ENCODE peak calls at places on chromosomes 11 and 22, in ten cellular contexts. One of them, this sample, is unnamed.

GRCh38 chr11:103448966-103449365 is 339.7 kb downstream of the DYNC2H1 start:
- DNase-seq in spleen: no peak
- DNase-seq in IMR-90: no peak
- DNase-seq in vagina: no peak
- DNase-seq in AG04449: no peak
- DNase-seq in glutamatergic neuron: no peak
- DNase-seq in breast epithelium: no peak
- DNase-seq in retinal pigment epithelial cell: no peak
- DNase-seq in upper lobe of right lung: no peak
- DNase-seq in astrocyte of the spinal cord: no peak
- DNase-seq in this sample: no peak

GRCh38 chr11:36218283-36218921 is 70.8 kb downstream of the COMMD9 start:
- DNase-seq in spleen: no peak
- DNase-seq in IMR-90: no peak
- DNase-seq in vagina: no peak
- DNase-seq in AG04449: no peak
- DNase-seq in glutamatergic neuron: no peak
- DNase-seq in breast epithelium: no peak
- DNase-seq in retinal pigment epithelial cell: no peak
- DNase-seq in upper lobe of right lung: no peak
- DNase-seq in astrocyte of the spinal cord: no peak
- DNase-seq in this sample: no peak

GRCh38 chr22:18114495-18114894 is 3.9 kb downstream of the TUBA8 start:
- DNase-seq in spleen: peak
- DNase-seq in IMR-90: no peak
- DNase-seq in vagina: no peak
- DNase-seq in AG04449: no peak
- DNase-seq in glutamatergic neuron: no peak
- DNase-seq in breast epithelium: no peak
- DNase-seq in retinal pigment epithelial cell: no peak
- DNase-seq in upper lobe of right lung: no peak
- DNase-seq in astrocyte of the spinal cord: no peak
- DNase-seq in this sample: no peak

GRCh38 chr11:35009191-35009940 is 92.9 kb downstream of the PDHX start:
- DNase-seq in spleen: no peak
- DNase-seq in IMR-90: peak
- DNase-seq in vagina: no peak
- DNase-seq in AG04449: no peak
- DNase-seq in glutamatergic neuron: no peak
- DNase-seq in breast epithelium: no peak
- DNase-seq in retinal pigment epithelial cell: no peak
- DNase-seq in upper lobe of right lung: no peak
- DNase-seq in astrocyte of the spinal cord: peak
- DNase-seq in this sample: no peak

GRCh38 chr22:30866811-30867271 is 101.7 kb downstream of the MORC2 start:
- DNase-seq in spleen: no peak
- DNase-seq in IMR-90: no peak
- DNase-seq in vagina: no peak
- DNase-seq in AG04449: no peak
- DNase-seq in glutamatergic neuron: no peak
- DNase-seq in breast epithelium: peak
- DNase-seq in retinal pigment epithelial cell: no peak
- DNase-seq in upper lobe of right lung: peak
- DNase-seq in astrocyte of the spinal cord: no peak
- DNase-seq in this sample: no peak

GRCh38 chr11:111324277-111324720 is 26.0 kb downstream of the POU2AF3 start:
- DNase-seq in spleen: no peak
- DNase-seq in IMR-90: peak
- DNase-seq in vagina: no peak
- DNase-seq in AG04449: no peak
- DNase-seq in glutamatergic neuron: no peak
- DNase-seq in breast epithelium: no peak
- DNase-seq in retinal pigment epithelial cell: no peak
- DNase-seq in upper lobe of right lung: no peak
- DNase-seq in astrocyte of the spinal cord: peak
- DNase-seq in this sample: no peak

GRCh38 chr11:2562181-2562581 is 117.4 kb downstream of the KCNQ1 start:
- DNase-seq in spleen: peak
- DNase-seq in IMR-90: no peak
- DNase-seq in vagina: no peak
- DNase-seq in AG04449: no peak
- DNase-seq in glutamatergic neuron: peak
- DNase-seq in breast epithelium: no peak
- DNase-seq in retinal pigment epithelial cell: no peak
- DNase-seq in upper lobe of right lung: peak
- DNase-seq in astrocyte of the spinal cord: no peak
- DNase-seq in this sample: peak

GRCh38 chr11:122085264-122085663 is 30.8 kb downstream of the BLID start:
- DNase-seq in spleen: no peak
- DNase-seq in IMR-90: peak
- DNase-seq in vagina: no peak
- DNase-seq in AG04449: peak
- DNase-seq in glutamatergic neuron: no peak
- DNase-seq in breast epithelium: no peak
- DNase-seq in retinal pigment epithelial cell: peak
- DNase-seq in upper lobe of right lung: no peak
- DNase-seq in astrocyte of the spinal cord: peak
- DNase-seq in this sample: no peak

DNA sequence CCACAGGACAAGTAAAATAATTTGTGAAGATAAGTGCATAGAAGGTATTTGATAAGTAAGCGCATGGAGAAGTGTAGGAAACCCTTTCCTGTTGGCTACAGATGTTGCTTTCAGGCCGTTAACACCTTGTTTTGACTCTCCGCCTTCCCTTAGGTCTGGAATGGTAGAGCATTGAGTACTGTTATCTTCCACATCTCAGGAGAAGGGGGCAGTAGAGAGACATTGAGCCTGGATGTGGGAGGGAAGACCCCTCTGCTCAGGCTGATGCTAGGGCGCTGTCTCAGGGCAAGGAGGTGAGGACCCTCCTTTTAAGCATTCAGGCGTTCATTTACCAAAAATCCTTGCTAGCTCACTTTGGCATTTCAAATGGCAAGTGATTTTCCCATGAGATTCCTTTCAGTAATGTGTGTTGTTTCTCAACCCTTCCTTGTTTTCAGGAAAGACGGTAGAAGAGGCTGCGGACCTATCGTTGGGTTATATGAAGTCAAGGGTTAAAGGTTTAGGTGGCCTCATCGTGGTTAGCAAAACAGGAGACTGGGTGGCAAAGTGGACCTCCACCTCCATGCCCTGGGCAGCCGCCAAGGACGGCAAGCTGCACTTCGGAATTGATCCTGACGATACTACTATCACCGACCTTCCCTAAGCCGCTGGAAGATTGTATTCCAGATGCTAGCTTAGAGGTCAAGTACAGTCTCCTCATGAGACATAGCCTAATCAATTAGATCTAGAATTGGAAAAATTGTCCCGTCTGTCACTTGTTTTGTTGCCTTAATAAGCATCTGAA is 27.0 kb upstream of the SCGB1A1 start:
- DNase-seq in spleen: peak
- DNase-seq in IMR-90: no peak
- DNase-seq in vagina: no peak
- DNase-seq in AG04449: no peak
- DNase-seq in glutamatergic neuron: no peak
- DNase-seq in breast epithelium: no peak
- DNase-seq in retinal pigment epithelial cell: no peak
- DNase-seq in upper lobe of right lung: peak
- DNase-seq in astrocyte of the spinal cord: no peak
- DNase-seq in this sample: no peak
- TF ChIP-seq CTCF in spleen: no peak
- TF ChIP-seq CTCF in IMR-90: peak
- TF ChIP-seq CTCF in vagina: no peak
- TF ChIP-seq CTCF in AG04449: peak
- TF ChIP-seq CTCF in glutamatergic neuron: no peak
- TF ChIP-seq CTCF in breast epithelium: no peak
- TF ChIP-seq CTCF in retinal pigment epithelial cell: no peak
- TF ChIP-seq CTCF in upper lobe of right lung: no peak
- TF ChIP-seq CTCF in astrocyte of the spinal cord: peak
- TF ChIP-seq CTCF in this sample: no peak

GRCh38 chr11:94314064-94314463 is 9.7 kb downstream of the IZUMO1R start:
- DNase-seq in spleen: no peak
- DNase-seq in IMR-90: no peak
- DNase-seq in vagina: no peak
- DNase-seq in AG04449: no peak
- DNase-seq in glutamatergic neuron: no peak
- DNase-seq in breast epithelium: no peak
- DNase-seq in retinal pigment epithelial cell: no peak
- DNase-seq in upper lobe of right lung: no peak
- DNase-seq in astrocyte of the spinal cord: no peak
- DNase-seq in this sample: no peak
- TF ChIP-seq CTCF in spleen: no peak
- TF ChIP-seq CTCF in IMR-90: no peak
- TF ChIP-seq CTCF in vagina: no peak
- TF ChIP-seq CTCF in AG04449: no peak
- TF ChIP-seq CTCF in glutamatergic neuron: no peak
- TF ChIP-seq CTCF in breast epithelium: no peak
- TF ChIP-seq CTCF in retinal pigment epithelial cell: no peak
- TF ChIP-seq CTCF in upper lobe of right lung: no peak
- TF ChIP-seq CTCF in astrocyte of the spinal cord: no peak
- TF ChIP-seq CTCF in this sample: no peak

GRCh38 chr22:47102648-47103047 is 340.2 kb downstream of the TBC1D22A start:
- DNase-seq in spleen: no peak
- DNase-seq in IMR-90: peak
- DNase-seq in vagina: peak
- DNase-seq in AG04449: no peak
- DNase-seq in glutamatergic neuron: no peak
- DNase-seq in breast epithelium: no peak
- DNase-seq in retinal pigment epithelial cell: no peak
- DNase-seq in upper lobe of right lung: no peak
- DNase-seq in astrocyte of the spinal cord: no peak
- DNase-seq in this sample: no peak

GRCh38 chr22:47107431-47107830 is 345.0 kb downstream of the TBC1D22A start:
- DNase-seq in spleen: no peak
- DNase-seq in IMR-90: peak
- DNase-seq in vagina: no peak
- DNase-seq in AG04449: peak
- DNase-seq in glutamatergic neuron: no peak
- DNase-seq in breast epithelium: no peak
- DNase-seq in retinal pigment epithelial cell: peak
- DNase-seq in upper lobe of right lung: no peak
- DNase-seq in astrocyte of the spinal cord: peak
- DNase-seq in this sample: no peak

GRCh38 chr22:47106806-47107205 is 344.4 kb downstream of the TBC1D22A start:
- DNase-seq in spleen: no peak
- DNase-seq in IMR-90: no peak
- DNase-seq in vagina: no peak
- DNase-seq in AG04449: no peak
- DNase-seq in glutamatergic neuron: no peak
- DNase-seq in breast epithelium: no peak
- DNase-seq in retinal pigment epithelial cell: no peak
- DNase-seq in upper lobe of right lung: no peak
- DNase-seq in astrocyte of the spinal cord: no peak
- DNase-seq in this sample: no peak

GRCh38 chr22:47102081-47102480 is 339.6 kb downstream of the TBC1D22A start:
- DNase-seq in spleen: no peak
- DNase-seq in IMR-90: no peak
- DNase-seq in vagina: peak
- DNase-seq in AG04449: no peak
- DNase-seq in glutamatergic neuron: no peak
- DNase-seq in breast epithelium: no peak
- DNase-seq in retinal pigment epithelial cell: no peak
- DNase-seq in upper lobe of right lung: no peak
- DNase-seq in astrocyte of the spinal cord: no peak
- DNase-seq in this sample: no peak

GRCh38 chr22:47105085-47105484 is 342.6 kb downstream of the TBC1D22A start:
- DNase-seq in spleen: no peak
- DNase-seq in IMR-90: no peak
- DNase-seq in vagina: no peak
- DNase-seq in AG04449: no peak
- DNase-seq in glutamatergic neuron: no peak
- DNase-seq in breast epithelium: no peak
- DNase-seq in retinal pigment epithelial cell: no peak
- DNase-seq in upper lobe of right lung: no peak
- DNase-seq in astrocyte of the spinal cord: no peak
- DNase-seq in this sample: no peak
- TF ChIP-seq CTCF in spleen: no peak
- TF ChIP-seq CTCF in IMR-90: no peak
- TF ChIP-seq CTCF in vagina: no peak
- TF ChIP-seq CTCF in AG04449: no peak
- TF ChIP-seq CTCF in glutamatergic neuron: no peak
- TF ChIP-seq CTCF in breast epithelium: no peak
- TF ChIP-seq CTCF in retinal pigment epithelial cell: no peak
- TF ChIP-seq CTCF in upper lobe of right lung: no peak
- TF ChIP-seq CTCF in astrocyte of the spinal cord: no peak
- TF ChIP-seq CTCF in this sample: no peak

GRCh38 chr11:17563961-17564686 is 17.1 kb downstream of the OTOG start:
- DNase-seq in spleen: no peak
- DNase-seq in IMR-90: no peak
- DNase-seq in vagina: no peak
- DNase-seq in AG04449: no peak
- DNase-seq in glutamatergic neuron: no peak
- DNase-seq in breast epithelium: peak
- DNase-seq in retinal pigment epithelial cell: no peak
- DNase-seq in upper lobe of right lung: no peak
- DNase-seq in astrocyte of the spinal cord: no peak
- DNase-seq in this sample: no peak

GRCh38 chr11:17561466-17562001 is 14.5 kb downstream of the OTOG start:
- DNase-seq in spleen: no peak
- DNase-seq in IMR-90: no peak
- DNase-seq in vagina: no peak
- DNase-seq in AG04449: no peak
- DNase-seq in glutamatergic neuron: no peak
- DNase-seq in breast epithelium: peak
- DNase-seq in retinal pigment epithelial cell: no peak
- DNase-seq in upper lobe of right lung: no peak
- DNase-seq in astrocyte of the spinal cord: no peak
- DNase-seq in this sample: no peak

GRCh38 chr11:17564687-17565042 is 17.6 kb downstream of the OTOG start:
- DNase-seq in spleen: no peak
- DNase-seq in IMR-90: no peak
- DNase-seq in vagina: no peak
- DNase-seq in AG04449: no peak
- DNase-seq in glutamatergic neuron: peak
- DNase-seq in breast epithelium: no peak
- DNase-seq in retinal pigment epithelial cell: no peak
- DNase-seq in upper lobe of right lung: no peak
- DNase-seq in astrocyte of the spinal cord: no peak
- DNase-seq in this sample: no peak

GRCh38 chr11:17561111-17561415 is 14.0 kb downstream of the OTOG start:
- DNase-seq in spleen: no peak
- DNase-seq in IMR-90: no peak
- DNase-seq in vagina: no peak
- DNase-seq in AG04449: no peak
- DNase-seq in glutamatergic neuron: no peak
- DNase-seq in breast epithelium: peak
- DNase-seq in retinal pigment epithelial cell: no peak
- DNase-seq in upper lobe of right lung: no peak
- DNase-seq in astrocyte of the spinal cord: no peak
- DNase-seq in this sample: no peak

DNA sequence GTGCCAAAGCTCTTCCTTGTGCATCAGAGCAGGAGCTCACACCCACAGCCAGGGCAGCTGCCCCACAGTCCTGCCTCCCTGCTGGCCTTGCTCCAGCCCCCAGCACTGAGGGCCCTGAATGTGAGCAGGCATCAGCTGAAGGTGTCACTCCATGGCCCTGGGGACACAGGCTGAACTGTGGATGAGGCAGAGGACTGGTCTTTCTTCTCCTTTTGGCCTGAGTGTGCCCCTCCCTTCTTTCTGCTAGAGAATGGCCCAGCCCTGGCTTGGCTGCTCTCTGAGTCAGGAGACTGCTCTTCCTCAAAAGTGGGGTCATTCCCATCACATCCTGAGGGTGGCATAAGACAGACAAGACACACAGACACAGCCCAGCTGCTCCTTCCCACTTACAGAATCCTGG is 16.2 kb downstream of the OTOG start:
- DNase-seq in spleen: no peak
- DNase-seq in IMR-90: no peak
- DNase-seq in vagina: no peak
- DNase-seq in AG04449: no peak
- DNase-seq in glutamatergic neuron: no peak
- DNase-seq in breast epithelium: peak
- DNase-seq in retinal pigment epithelial cell: no peak
- DNase-seq in upper lobe of right lung: no peak
- DNase-seq in astrocyte of the spinal cord: no peak
- DNase-seq in this sample: no peak
- TF ChIP-seq CTCF in spleen: no peak
- TF ChIP-seq CTCF in IMR-90: no peak
- TF ChIP-seq CTCF in vagina: no peak
- TF ChIP-seq CTCF in AG04449: no peak
- TF ChIP-seq CTCF in glutamatergic neuron: no peak
- TF ChIP-seq CTCF in breast epithelium: no peak
- TF ChIP-seq CTCF in retinal pigment epithelial cell: no peak
- TF ChIP-seq CTCF in upper lobe of right lung: no peak
- TF ChIP-seq CTCF in astrocyte of the spinal cord: no peak
- TF ChIP-seq CTCF in this sample: no peak

This sample was measured in CD14-positive monocyte.